ENCODE peak calls at places on chromosome 6, in six cellular contexts. B, L, D, Z, M and X are unnamed samples.

GRCh38 chr6:10579803-10580202 is 58.7 kb downstream of the GCNT2 start:
- DNase-seq in B (no peak), L (no peak), D (no peak), Z (no peak), M (no peak), X (no peak)

GRCh38 chr6:161230339-161230738 is 43.5 kb downstream of the AGPAT4 start:
- DNase-seq in B (no peak), L (no peak), D (no peak), Z (no peak), M (no peak), X (no peak)

GRCh38 chr6:42138630-42139619 is 3.5 kb downstream of the C6orf132 start:
- DNase-seq in B (no peak), L (no peak), D (peak; percentile 48), Z (no peak), M (no peak), X (no peak)

GRCh38 chr6:169866140-169866534 is 114.7 kb downstream of the ERMARD start:
- DNase-seq in B (no peak), L (peak; percentile 44), D (no peak), Z (no peak), M (no peak), X (no peak)

GRCh38 chr6:40896696-40897095 is 142.3 kb downstream of the UNC5CL start:
- DNase-seq in B (no peak), L (no peak), D (no peak), Z (no peak), M (no peak), X (no peak)

GRCh38 chr6:46882622-46883021 is 39.1 kb downstream of the ADGRF5 start:
- DNase-seq in B (no peak), L (no peak), D (no peak), Z (no peak), M (no peak), X (no peak)

GRCh38 chr6:130613176-130613575 is 214.0 kb upstream of the SMLR1 start:
- DNase-seq in B (no peak), L (no peak), D (no peak), Z (no peak), M (no peak), X (no peak)

GRCh38 chr6:89118931-89119330 is 1.1 kb upstream of the SRSF12 start:
- DNase-seq in B (no peak), L (no peak), D (no peak), Z (no peak), M (no peak), X (no peak)

GRCh38 chr6:151534576-151534975 is 40.8 kb downstream of the CCDC170 start:
- DNase-seq in B (no peak), L (no peak), D (no peak), Z (no peak), M (no peak), X (no peak)

GRCh38 chr6:57216235-57217101 is 5.6 kb downstream of the RAB23 start:
- DNase-seq in B (no peak), L (no peak), D (no peak), Z (no peak), M (no peak), X (no peak)

GRCh38 chr6:40328376-40328987 is 258.7 kb downstream of the LRFN2 start:
- DNase-seq in B (no peak), L (peak; percentile 90), D (peak; percentile 91), Z (peak; percentile 60), M (peak; percentile 51), X (no peak)

GRCh38 chr6:157381631-157382621 is 936 bp downstream of the ZDHHC14 start:
- DNase-seq in B (no peak), L (peak; percentile 75), D (peak; percentile 55), Z (peak; percentile 60), M (peak; percentile 29), X (peak; percentile 71)

GRCh38 chr6:72554203-72554564 is 67.7 kb upstream of the KCNQ5 start:
- DNase-seq in B (no peak), L (no peak), D (no peak), Z (no peak), M (no peak), X (no peak)

GRCh38 chr6:42068173-42068572 is 17.8 kb downstream of the TAF8 start:
- DNase-seq in B (no peak), L (no peak), D (no peak), Z (no peak), M (no peak), X (no peak)

GRCh38 chr6:70073637-70074036 is 207.3 kb downstream of the COL19A1 start:
- DNase-seq in B (no peak), L (no peak), D (no peak), Z (no peak), M (no peak), X (no peak)

GRCh38 chr6:56899753-56900152 is 55.2 kb upstream of the BEND6 start:
- DNase-seq in B (no peak), L (no peak), D (no peak), Z (no peak), M (no peak), X (no peak)

GRCh38 chr6:31575335-31575901 is at the start of gene TNF:
- DNase-seq in B (no peak), L (peak; percentile 33), D (no peak), Z (no peak), M (no peak), X (no peak)

GRCh38 chr6:305371-306206 is 13.3 kb downstream of the DUSP22 start:
- DNase-seq in B (no peak), L (no peak), D (no peak), Z (peak; percentile 31), M (no peak), X (no peak)

GRCh38 chr6:165819394-165819793 is 156.4 kb upstream of the PDE10A start:
- DNase-seq in B (no peak), L (no peak), D (peak; percentile 41), Z (no peak), M (no peak), X (no peak)

GRCh38 chr6:56837322-56837894 is 117.5 kb upstream of the BEND6 start:
- DNase-seq in B (no peak), L (no peak), D (peak; percentile 35), Z (no peak), M (peak; percentile 20), X (no peak)

GRCh38 chr6:170114956-170115855 is 175.7 kb downstream of the DLL1 start:
- DNase-seq in B (no peak), L (peak; percentile 59), D (no peak), Z (no peak), M (no peak), X (peak; percentile 31)

GRCh38 chr6:16511048-16511660 is 250.1 kb downstream of the ATXN1 start:
- DNase-seq in B (no peak), L (no peak), D (peak; percentile 62), Z (peak; percentile 46), M (no peak), X (no peak)

GRCh38 chr6:98838027-98838426 is 3.7 kb downstream of the POU3F2 start:
- DNase-seq in B (no peak), L (no peak), D (no peak), Z (no peak), M (no peak), X (no peak)

GRCh38 chr6:4262506-4262905 is 127.1 kb upstream of the ECI2 start:
- DNase-seq in B (no peak), L (no peak), D (no peak), Z (no peak), M (no peak), X (no peak)
- H3K4me1 ChIP-seq in B (peaks cover 17% of the 10 kb centered on the region), L (no peaks in the 10 kb centered on the region), D (no peaks in the 10 kb centered on the region), Z (peaks cover 4% of the 10 kb centered on the region), M (no peaks in the 10 kb centered on the region), X (no peaks in the 10 kb centered on the region)

GRCh38 chr6:144263786-144264185 is 21.3 kb upstream of the UTRN start:
- DNase-seq in B (no peak), L (no peak), D (no peak), Z (no peak), M (no peak), X (no peak)
- H3K4me1 ChIP-seq in B (peaks cover 26% of the 10 kb centered on the region), L (peaks cover 14% of the 10 kb centered on the region), D (peaks cover 27% of the 10 kb centered on the region), Z (peaks cover 28% of the 10 kb centered on the region), M (peaks cover 33% of the 10 kb centered on the region), X (peaks cover 33% of the 10 kb centered on the region)

GRCh38 chr6:163513570-163514166 is 99.2 kb downstream of the QKI start:
- DNase-seq in B (no peak), L (no peak), D (no peak), Z (peak; percentile 15), M (no peak), X (no peak)

GRCh38 chr6:163507965-163508364 is 93.4 kb downstream of the QKI start:
- DNase-seq in B (no peak), L (no peak), D (no peak), Z (no peak), M (no peak), X (no peak)

GRCh38 chr6:163516908-163517307 is 102.4 kb downstream of the QKI start:
- DNase-seq in B (no peak), L (no peak), D (no peak), Z (no peak), M (no peak), X (no peak)

DNA sequence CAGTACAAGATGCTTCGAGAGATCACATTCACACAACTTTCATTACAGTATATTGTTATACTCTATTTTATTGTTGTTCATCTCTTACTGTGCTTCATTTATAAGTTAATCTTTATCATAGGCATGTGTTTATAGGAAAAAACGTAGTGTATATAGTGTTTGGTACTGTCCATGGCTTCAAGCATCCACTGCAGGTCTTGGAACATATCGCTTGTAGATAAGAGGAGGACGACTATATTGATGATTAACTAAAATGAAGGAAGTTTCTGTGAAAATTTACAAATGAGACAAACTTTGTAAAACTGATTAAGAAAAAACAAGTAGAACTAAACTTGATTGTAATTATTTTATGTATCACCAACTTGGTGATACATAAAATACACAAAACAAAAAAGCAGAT is 98.5 kb downstream of the QKI start:
- DNase-seq in B (no peak), L (no peak), D (no peak), Z (no peak), M (no peak), X (no peak)
- H3K4me1 ChIP-seq in B (peaks cover 6% of the 10 kb centered on the region), L (peaks cover 5% of the 10 kb centered on the region), D (peaks cover 9% of the 10 kb centered on the region), Z (peaks cover 31% of the 10 kb centered on the region), M (no peaks in the 10 kb centered on the region), X (no peaks in the 10 kb centered on the region)

GRCh38 chr6:36832313-36832712 is 6.9 kb downstream of the CPNE5 start:
- DNase-seq in B (no peak), L (no peak), D (no peak), Z (no peak), M (no peak), X (no peak)

GRCh38 chr6:36827261-36828079 is 11.8 kb downstream of the CPNE5 start:
- DNase-seq in B (no peak), L (no peak), D (no peak), Z (no peak), M (peak; percentile 83), X (no peak)

GRCh38 chr6:36830577-36830976 is 8.7 kb downstream of the CPNE5 start:
- DNase-seq in B (no peak), L (no peak), D (no peak), Z (no peak), M (no peak), X (no peak)

GRCh38 chr6:36833182-36833789 is 6.0 kb downstream of the CPNE5 start:
- DNase-seq in B (no peak), L (no peak), D (no peak), Z (no peak), M (no peak), X (no peak)

DNA sequence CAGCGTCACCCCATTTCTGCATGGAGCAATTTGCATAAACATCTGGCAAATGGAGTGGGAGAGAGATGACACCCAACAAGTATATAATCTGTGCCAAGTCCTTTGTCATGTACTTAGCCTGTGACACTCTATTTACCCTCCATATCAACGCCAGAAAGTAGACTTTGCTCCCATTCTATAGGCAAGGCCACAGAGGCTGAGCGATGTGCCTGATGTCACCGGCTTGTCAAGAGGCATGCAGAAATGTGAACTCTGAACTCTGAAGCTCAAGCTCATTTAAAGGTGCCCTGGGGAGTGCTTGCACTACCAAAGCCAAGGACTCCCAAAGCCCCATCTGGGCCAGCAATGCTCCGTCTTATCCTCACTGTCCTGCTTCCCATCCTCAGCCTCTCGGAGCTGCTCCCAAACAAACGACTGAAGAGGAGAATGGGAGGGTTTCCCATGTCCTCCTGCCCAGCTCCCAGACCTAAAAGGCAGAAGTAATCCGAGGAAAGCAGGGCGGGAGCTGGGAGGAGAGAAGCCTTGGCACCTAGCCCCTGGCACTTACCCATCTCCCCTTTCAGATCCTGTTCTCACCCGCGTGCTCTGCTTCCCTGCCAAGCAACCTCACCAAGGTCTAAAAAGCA is 9.2 kb downstream of the CPNE5 start:
- DNase-seq in B (no peak), L (peak; percentile 83), D (no peak), Z (no peak), M (no peak), X (no peak)
- H3K4me1 ChIP-seq in B (peaks cover 70% of the 10 kb centered on the region), L (peaks cover 13% of the 10 kb centered on the region), D (peaks cover 3% of the 10 kb centered on the region), Z (peaks cover 8% of the 10 kb centered on the region), M (peaks cover 13% of the 10 kb centered on the region), X (peaks cover 9% of the 10 kb centered on the region)